ENCODE peak calls at places on chromosomes 3 and 15, in six cellular contexts. B is tibial artery; A is CD8-positive, alpha-beta T cell; M is ovary; N is WERI-Rb-1; E is A549. P is an unnamed sample. For H3K9me3, the result is how much of the 10 kb centered on the place peaks cover.

GRCh38 chr3:195411831-195412230 is 31.0 kb downstream of the ACAP2 start:
- DNase-seq in A (no peak), N (no peak), E (no peak), M (no peak), B (no peak), P (no peak)

GRCh38 chr3:30473374-30474051 is 132.9 kb upstream of the TGFBR2 start:
- DNase-seq in M (no peak), B (peak), E (peak), A (no peak), N (no peak), P (no peak)

GRCh38 chr15:89631902-89632264 is 23.4 kb downstream of the KIF7 start:
- DNase-seq in E (no peak), A (no peak), N (no peak), B (no peak), M (no peak), P (no peak)

GRCh38 chr3:153138267-153139210 is 23.5 kb upstream of the RAP2B start:
- DNase-seq in M (no peak), B (peak), A (no peak), E (peak), N (no peak), P (no peak)

GRCh38 chr15:94644433-94644832 is 413.1 kb downstream of the MCTP2 start:
- DNase-seq in E (no peak), N (no peak), A (no peak), B (no peak), M (no peak), P (no peak)

GRCh38 chr3:15438988-15439387 is 11.6 kb downstream of the EAF1 start:
- DNase-seq in M (no peak), A (no peak), N (no peak), B (no peak), E (no peak), P (no peak)

GRCh38 chr3:76631251-76631650 is 408.6 kb upstream of the ROBO2 start:
- DNase-seq in E (no peak), B (no peak), M (no peak), A (no peak), N (no peak), P (no peak)

GRCh38 chr3:188396251-188396650 is 242.3 kb downstream of the LPP start:
- DNase-seq in N (no peak), A (no peak), E (no peak), M (no peak), B (no peak), P (no peak)

GRCh38 chr3:123431658-123432323 is 17.1 kb downstream of the ADCY5 start:
- DNase-seq in A (no peak), E (no peak), N (no peak), M (no peak), B (no peak), P (no peak)

GRCh38 chr3:143693506-143693905 is 154.8 kb downstream of the SLC9A9 start:
- DNase-seq in A (no peak), E (no peak), M (no peak), B (no peak), N (no peak), P (no peak)

GRCh38 chr15:45161666-45162065 is 26.1 kb downstream of the SHF start:
- DNase-seq in B (no peak), E (no peak), N (no peak), M (no peak), A (no peak), P (no peak)

GRCh38 chr15:94070341-94071275 is 160.8 kb upstream of the MCTP2 start:
- DNase-seq in M (no peak), E (peak), N (no peak), B (no peak), A (no peak), P (no peak)

GRCh38 chr3:34132069-34132677 is 333.7 kb downstream of the PDCD6IP start:
- DNase-seq in M (no peak), B (no peak), E (no peak), A (no peak), N (peak), P (no peak)

GRCh38 chr3:74273091-74273490 is 341.4 kb downstream of the CNTN3 start:
- DNase-seq in M (no peak), E (no peak), N (no peak), B (no peak), A (no peak), P (no peak)
- H3K9me3 ChIP-seq in M (under half), E (under half), N (under half), B (under half), A (under half), P (under half)

GRCh38 chr15:65095011-65095746 is 18.6 kb downstream of the KBTBD13 start:
- DNase-seq in N (no peak), M (no peak), A (no peak), B (peak), E (no peak), P (no peak)

GRCh38 chr15:65095747-65096104 is 19.2 kb downstream of the KBTBD13 start:
- DNase-seq in E (no peak), B (peak), M (no peak), N (no peak), A (no peak), P (no peak)

GRCh38 chr15:65094294-65094995 is 17.9 kb downstream of the KBTBD13 start:
- DNase-seq in B (peak), A (no peak), N (no peak), E (no peak), M (no peak), P (no peak)

GRCh38 chr15:65097651-65098263 is 17.2 kb downstream of the UBAP1L start:
- DNase-seq in A (no peak), M (no peak), N (no peak), B (peak), E (no peak), P (no peak)

GRCh38 chr15:65096481-65097385 is 18.3 kb downstream of the UBAP1L start:
- DNase-seq in N (no peak), A (no peak), E (no peak), M (no peak), B (peak), P (no peak)
- H3K9me3 ChIP-seq in N (under half), A (under half), E (under half), M (under half), B (under half), P (under half)

DNA sequence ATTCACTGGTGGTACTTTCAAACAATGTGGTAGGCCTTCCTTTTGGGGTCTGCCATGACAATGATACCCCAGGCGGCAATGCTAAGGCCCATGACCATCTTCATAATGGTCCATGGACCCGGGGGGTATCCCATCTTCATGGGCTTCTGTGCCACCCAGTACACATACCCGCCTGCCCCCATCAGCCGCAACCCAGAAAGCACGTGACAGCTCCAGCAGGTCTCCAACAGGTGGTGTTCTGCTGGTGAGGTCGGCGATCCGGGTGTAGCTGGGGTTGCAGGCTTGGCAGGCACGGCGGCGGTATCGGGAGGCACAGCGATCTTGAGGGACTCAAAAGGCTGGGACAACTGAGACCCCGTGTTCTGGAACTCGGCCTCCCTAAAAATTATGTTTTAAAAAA is 214.5 kb downstream of the SNRPN start:
- DNase-seq in E (no peak), N (peak), B (no peak), A (no peak), M (peak), P (no peak)
- H3K9me3 ChIP-seq in E (under half), N (under half), B (under half), A (under half), M (under half), P (under half)

DNA sequence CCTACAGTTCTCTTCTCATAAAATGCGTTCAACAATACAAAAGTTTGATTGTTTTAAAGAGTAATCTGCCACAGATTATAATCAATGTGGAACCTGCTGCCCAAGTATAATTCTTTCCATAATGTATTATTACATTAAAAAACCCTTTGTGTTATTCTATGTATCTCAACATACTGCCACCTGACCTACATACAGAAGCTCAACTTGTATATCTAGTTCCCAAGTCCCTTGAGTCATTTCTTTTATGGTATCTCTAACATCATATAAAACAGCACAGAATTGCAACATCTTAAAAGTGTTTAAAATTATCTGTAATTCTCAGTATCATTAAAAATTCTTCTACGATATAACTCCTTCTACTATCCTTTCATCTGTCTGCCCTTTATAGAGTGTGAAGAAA is 70.3 kb downstream of the TBL1XR1 start:
- DNase-seq in B (no peak), A (no peak), N (no peak), M (no peak), E (no peak), P (no peak)
- H3K9me3 ChIP-seq in B (under half), A (under half), N (under half), M (under half), E (under half), P (under half)

GRCh38 chr15:62264196-62264595 is 99.1 kb upstream of the C2CD4B start:
- DNase-seq in A (no peak), N (no peak), M (no peak), E (no peak), B (no peak), P (no peak)
- H3K9me3 ChIP-seq in A (under half), N (under half), M (under half), E (under half), B (half or more), P (under half)

GRCh38 chr3:53798144-53798543 is 48.1 kb downstream of the CHDH start:
- DNase-seq in A (no peak), N (no peak), B (no peak), M (no peak), E (no peak), P (no peak)

GRCh38 chr3:53791317-53791716 is 54.9 kb downstream of the CHDH start:
- DNase-seq in M (no peak), A (no peak), B (no peak), N (no peak), E (no peak), P (no peak)

GRCh38 chr3:53794597-53794996 is 51.6 kb downstream of the CHDH start:
- DNase-seq in N (no peak), B (no peak), E (no peak), M (no peak), A (no peak), P (no peak)

GRCh38 chr3:53796161-53796560 is 50.1 kb downstream of the CHDH start:
- DNase-seq in M (no peak), E (no peak), B (no peak), N (peak), A (no peak), P (no peak)

DNA sequence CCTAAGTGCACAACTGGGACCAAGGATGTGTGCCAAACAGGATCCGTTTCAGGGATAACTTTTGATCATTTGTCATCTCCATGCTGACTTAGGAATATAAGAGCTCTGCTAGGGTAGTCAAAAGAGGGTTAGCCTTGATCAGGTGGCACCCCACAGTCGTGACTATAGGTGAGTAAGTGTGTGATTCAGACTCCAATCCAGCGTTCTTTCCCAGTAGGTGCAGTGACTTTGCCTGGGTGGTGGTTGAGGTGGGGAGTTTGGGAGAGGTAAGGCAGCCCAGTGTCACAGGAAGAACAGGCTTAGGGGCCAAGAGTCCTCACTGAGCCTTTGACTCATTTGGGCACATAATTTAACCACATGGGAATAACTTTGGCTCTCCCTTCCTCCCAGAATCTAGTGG is 51.0 kb downstream of the CHDH start:
- DNase-seq in B (no peak), N (no peak), A (no peak), E (no peak), M (no peak), P (no peak)
- H3K9me3 ChIP-seq in B (under half), N (under half), A (under half), E (under half), M (under half), P (under half)

DNA sequence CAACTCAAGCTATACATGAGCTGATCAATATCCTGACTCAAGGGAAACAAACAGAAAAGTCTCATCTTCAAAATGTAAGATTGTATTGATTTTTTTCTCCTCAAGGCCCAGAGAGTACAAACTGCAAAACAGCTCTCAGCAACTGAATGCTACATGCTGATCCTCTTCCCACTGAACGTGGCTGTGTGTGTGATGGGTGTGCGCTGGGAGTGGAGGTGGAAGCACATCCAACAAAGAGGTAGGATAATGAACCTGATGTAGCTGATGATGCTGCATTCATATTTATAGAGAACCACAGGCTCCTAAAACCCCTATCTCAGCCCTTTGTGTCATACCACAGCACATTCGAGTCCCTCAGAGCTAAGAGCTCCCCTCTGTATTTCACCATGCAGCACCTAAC is 56.8 kb downstream of the GABRB3 start:
- DNase-seq in A (no peak), N (no peak), M (no peak), B (no peak), E (no peak), P (no peak)
- H3K9me3 ChIP-seq in A (under half), N (under half), M (under half), B (under half), E (under half), P (under half)

DNA sequence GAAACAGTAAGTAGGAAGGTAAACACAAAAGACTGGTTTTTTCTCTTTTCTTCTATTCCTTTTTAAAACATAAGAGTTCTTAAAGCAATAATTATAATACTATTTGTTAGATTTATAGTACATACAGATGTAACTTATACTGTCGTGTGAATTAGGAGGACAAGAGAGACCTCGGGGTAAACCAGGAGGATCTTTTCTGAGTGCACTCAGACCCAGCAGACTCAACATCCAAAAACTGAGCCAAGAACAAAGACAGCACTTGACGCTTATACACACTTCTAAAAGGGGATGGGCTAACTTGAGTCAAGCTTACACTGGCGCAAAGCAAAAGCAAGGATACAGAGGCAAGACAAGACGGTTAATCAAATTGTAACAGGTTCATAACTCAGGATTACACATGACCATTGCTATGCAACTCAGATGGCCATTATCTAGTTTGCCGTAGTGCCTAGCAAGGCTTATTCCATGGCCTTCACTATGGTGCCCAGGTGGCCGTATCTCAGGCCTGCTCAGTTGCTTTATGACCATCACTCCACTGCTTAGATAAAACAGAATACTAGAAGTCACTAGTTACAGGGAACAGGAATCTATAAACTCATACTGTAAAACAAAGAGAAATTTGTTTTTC is 18.6 kb downstream of the MTHFS start:
- DNase-seq in M (no peak), N (no peak), B (no peak), E (peak), A (no peak), P (no peak)
- H3K9me3 ChIP-seq in M (under half), N (under half), B (under half), E (under half), A (under half), P (under half)

GRCh38 chr3:16474920-16475319 is 38.6 kb downstream of the RFTN1 start:
- DNase-seq in E (no peak), A (no peak), B (no peak), N (no peak), M (no peak), P (no peak)
- H3K9me3 ChIP-seq in E (under half), A (under half), B (under half), N (under half), M (under half), P (under half)

P was measured in T-helper 17 cell.